ENCODE peak calls at places on chromosomes 2 and 18, in eight cellular contexts. F is pancreas, V is thyroid gland, B is tibial nerve, I is adrenal gland, Q is fibroblast of lung, O is cardiac muscle cell, G is Peyer's patch. A is an unnamed sample. For H3K4me1, the result is how much of the 10 kb centered on the place peaks cover.

GRCh38 chr18:7566587-7567486 is at the start of gene PTPRM:
- DNase-seq in I (peak), Q (peak), O (peak), B (peak), V (peak), G (peak), F (peak), A (no peak)

GRCh38 chr18:56984731-56985130 is 162.2 kb upstream of the BOD1L2 start:
- DNase-seq in I (no peak), O (no peak), G (no peak), F (no peak), V (no peak), Q (no peak), B (no peak), A (no peak)

GRCh38 chr2:181985632-181986205 is at the start of gene PPP1R1C:
- DNase-seq in B (no peak), I (no peak), F (no peak), V (no peak), Q (no peak), O (no peak), G (no peak), A (no peak)

GRCh38 chr18:76752400-76752799 is 70.0 kb upstream of the ZNF236 start:
- DNase-seq in G (no peak), I (no peak), O (no peak), Q (no peak), B (no peak), F (no peak), V (no peak), A (no peak)

GRCh38 chr2:239625913-239626734 is 225.3 kb upstream of the HDAC4 start:
- DNase-seq in G (no peak), B (no peak), F (no peak), V (no peak), O (no peak), I (no peak), Q (no peak), A (no peak)

GRCh38 chr2:8376603-8377423 is 305.0 kb upstream of the ID2 start:
- DNase-seq in F (no peak), O (no peak), V (no peak), I (no peak), G (no peak), Q (peak), B (no peak), A (no peak)

GRCh38 chr2:8148260-8148880 is 533.5 kb upstream of the ID2 start:
- DNase-seq in G (peak), O (no peak), B (no peak), Q (peak), I (no peak), V (no peak), F (no peak), A (no peak)

GRCh38 chr2:190468814-190469569 is 60.8 kb downstream of the MFSD6 start:
- DNase-seq in O (peak), B (peak), F (no peak), G (peak), V (peak), Q (peak), I (peak), A (no peak)

GRCh38 chr2:177551989-177552413 is 159.4 kb downstream of the AGPS start:
- DNase-seq in G (peak), Q (peak), F (peak), B (peak), O (peak), I (no peak), V (peak), A (peak)

GRCh38 chr18:398866-399637 is 101.4 kb downstream of the COLEC12 start:
- DNase-seq in F (no peak), G (no peak), V (no peak), I (no peak), B (no peak), O (no peak), Q (no peak), A (no peak)

GRCh38 chr2:23480991-23481797 is 96.2 kb downstream of the KLHL29 start:
- DNase-seq in F (no peak), G (no peak), O (no peak), V (no peak), Q (peak), I (no peak), B (no peak), A (no peak)

GRCh38 chr2:24409700-24410556 is 49.6 kb upstream of the ITSN2 start:
- DNase-seq in F (no peak), Q (peak), O (peak), V (peak), B (peak), G (peak), I (peak), A (peak)

GRCh38 chr2:120955427-120955826 is 219.8 kb downstream of the GLI2 start:
- DNase-seq in V (no peak), B (no peak), O (no peak), G (no peak), F (no peak), Q (peak), I (no peak), A (no peak)

GRCh38 chr18:56333846-56334245 is 304.5 kb downstream of the TXNL1 start:
- DNase-seq in V (no peak), B (no peak), I (no peak), O (no peak), G (no peak), F (no peak), Q (no peak), A (no peak)

GRCh38 chr18:7946724-7947377 is 379.7 kb downstream of the PTPRM start:
- DNase-seq in Q (peak), B (no peak), F (no peak), V (peak), G (peak), O (peak), I (peak), A (no peak)

GRCh38 chr2:47310801-47311560 is 92.0 kb upstream of the MSH2 start:
- DNase-seq in Q (no peak), I (no peak), G (peak), O (no peak), V (peak), B (no peak), F (peak), A (no peak)

GRCh38 chr2:233022561-233022960 is 9.5 kb upstream of the NGEF start:
- DNase-seq in I (no peak), F (no peak), Q (no peak), G (no peak), O (no peak), B (no peak), V (no peak), A (no peak)

GRCh38 chr2:46886268-46887027 is 29.2 kb downstream of the MCFD2 start:
- DNase-seq in I (no peak), Q (no peak), O (no peak), B (no peak), F (no peak), V (no peak), G (peak), A (no peak)

GRCh38 chr2:68565273-68565672 is 78.1 kb upstream of the PROKR1 start:
- DNase-seq in O (no peak), B (no peak), G (no peak), V (no peak), Q (no peak), I (no peak), F (no peak), A (no peak)

GRCh38 chr2:150997702-150998480 is 263.8 kb downstream of the RBM43 start:
- DNase-seq in V (no peak), Q (no peak), F (no peak), B (no peak), O (no peak), I (no peak), G (no peak), A (no peak)

GRCh38 chr2:102385522-102385921 is 29.9 kb downstream of the IL18R1 start:
- DNase-seq in B (no peak), O (no peak), Q (no peak), V (peak), F (no peak), G (no peak), I (no peak), A (no peak)

GRCh38 chr2:71926860-71927756 is 220.6 kb downstream of the CYP26B1 start:
- DNase-seq in G (no peak), O (no peak), I (no peak), F (no peak), B (no peak), V (peak), Q (no peak), A (no peak)

GRCh38 chr2:129720761-129721160 is 258.7 kb upstream of the RAB6C start:
- DNase-seq in G (no peak), Q (no peak), B (no peak), V (no peak), F (no peak), O (no peak), I (no peak), A (no peak)

GRCh38 chr18:3554811-3555427 is 104.9 kb downstream of the TGIF1 start:
- DNase-seq in I (no peak), F (no peak), G (no peak), Q (no peak), B (no peak), O (no peak), V (no peak), A (no peak)

GRCh38 chr2:43075054-43075593 is 151.3 kb downstream of the ZFP36L2 start:
- DNase-seq in G (peak), B (peak), V (peak), F (peak), O (no peak), Q (peak), I (peak), A (no peak)

GRCh38 chr2:16103614-16104344 is 163.4 kb downstream of the MYCN start:
- DNase-seq in G (no peak), V (no peak), Q (no peak), B (no peak), F (no peak), O (no peak), I (no peak), A (no peak)

GRCh38 chr2:177597759-177598158 is 205.2 kb downstream of the AGPS start:
- DNase-seq in G (no peak), F (no peak), B (no peak), O (no peak), V (no peak), Q (no peak), I (no peak), A (no peak)

GRCh38 chr2:72116081-72116533 is 31.6 kb downstream of the CYP26B1 start:
- DNase-seq in O (no peak), V (no peak), G (no peak), B (no peak), I (no peak), Q (no peak), F (no peak), A (no peak)

GRCh38 chr2:149601141-149601796 is 13.7 kb upstream of the MMADHC start:
- DNase-seq in I (no peak), Q (peak), F (no peak), B (no peak), O (no peak), V (no peak), G (no peak), A (no peak)

GRCh38 chr2:85796549-85797262 is 42.9 kb downstream of the ATOH8 start:
- DNase-seq in V (no peak), F (peak), I (no peak), B (no peak), O (no peak), G (peak), Q (no peak), A (no peak)

GRCh38 chr2:139492301-139492700 is 712.1 kb upstream of the NXPH2 start:
- DNase-seq in O (no peak), G (no peak), V (no peak), F (no peak), I (no peak), B (no peak), Q (no peak), A (no peak)

GRCh38 chr2:165863816-165864221 is 69.8 kb upstream of the GALNT3 start:
- DNase-seq in I (no peak), B (no peak), O (no peak), V (no peak), G (no peak), F (no peak), Q (no peak), A (no peak)

GRCh38 chr2:18792226-18792629 is 202.9 kb upstream of the NT5C1B start:
- DNase-seq in O (no peak), G (no peak), I (no peak), Q (peak), F (no peak), V (no peak), B (no peak), A (no peak)

GRCh38 chr2:136235451-136236418 is 117.8 kb upstream of the CXCR4 start:
- DNase-seq in B (no peak), Q (peak), O (no peak), I (peak), G (no peak), F (no peak), V (no peak), A (no peak)

GRCh38 chr18:8980496-8981402 is 121.8 kb upstream of the NDUFV2 start:
- DNase-seq in O (no peak), V (no peak), G (no peak), F (no peak), B (no peak), I (no peak), Q (no peak), A (no peak)

GRCh38 chr18:58242435-58242834 is 198.4 kb downstream of the NEDD4L start:
- DNase-seq in B (no peak), F (no peak), O (no peak), I (no peak), Q (no peak), G (no peak), V (no peak), A (no peak)

GRCh38 chr2:241560883-241561474 is 2.4 kb downstream of the BOK start:
- DNase-seq in Q (peak), F (no peak), I (no peak), G (no peak), V (no peak), O (no peak), B (no peak), A (no peak)

GRCh38 chr2:241563031-241563507 is 4.5 kb downstream of the BOK start:
- DNase-seq in G (no peak), Q (no peak), F (no peak), V (no peak), B (no peak), I (no peak), O (no peak), A (no peak)

GRCh38 chr2:241560181-241560882 is 1.8 kb downstream of the BOK start:
- DNase-seq in F (no peak), B (no peak), V (no peak), Q (no peak), G (no peak), O (no peak), I (no peak), A (no peak)

GRCh38 chr2:241562269-241562891 is 3.8 kb downstream of the BOK start:
- DNase-seq in B (no peak), O (no peak), Q (no peak), I (no peak), F (no peak), G (no peak), V (no peak), A (no peak)

DNA sequence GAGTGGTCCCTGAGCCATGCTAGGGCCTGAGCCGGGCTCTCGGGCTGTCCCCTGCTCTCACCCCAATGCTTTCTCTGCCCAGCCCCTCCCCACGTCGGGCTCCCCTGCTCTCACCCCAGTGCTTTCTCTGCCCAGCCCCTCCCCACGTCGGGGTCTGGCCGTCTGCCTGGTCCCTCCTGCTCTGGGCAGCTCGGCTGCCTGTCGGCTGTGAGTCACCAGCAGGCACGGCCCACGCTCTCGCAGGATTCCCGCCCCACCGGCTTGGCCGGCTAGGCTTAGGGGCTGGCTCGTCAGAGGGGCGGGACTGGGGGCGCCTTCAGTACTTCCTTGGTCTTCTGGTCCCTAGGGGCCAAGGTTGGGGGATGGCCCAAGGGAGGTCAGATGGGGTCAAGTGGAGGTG is 3.3 kb downstream of the BOK start:
- DNase-seq in I (peak), F (peak), O (no peak), G (no peak), V (peak), Q (peak), B (peak), A (no peak)
- H3K4me1 ChIP-seq in I (under half), F (under half), O (under half), G (under half), V (under half), Q (under half), B (under half), A (under half)

GRCh38 chr2:237602409-237602808 is 11.9 kb upstream of the RAB17 start:
- DNase-seq in B (no peak), G (no peak), F (no peak), Q (no peak), V (no peak), I (no peak), O (no peak), A (no peak)

GRCh38 chr2:237603718-237604362 is 13.3 kb upstream of the RAB17 start:
- DNase-seq in I (peak), O (no peak), B (peak), F (no peak), V (peak), Q (peak), G (peak), A (peak)

GRCh38 chr2:237604391-237604790 is 13.9 kb upstream of the RAB17 start:
- DNase-seq in B (no peak), V (no peak), F (no peak), O (no peak), I (no peak), G (no peak), Q (no peak), A (no peak)

GRCh38 chr2:237603049-237603717 is 12.6 kb upstream of the RAB17 start:
- DNase-seq in Q (no peak), I (no peak), G (no peak), F (no peak), V (no peak), B (no peak), O (no peak), A (no peak)

GRCh38 chr2:237604960-237605359 is 14.4 kb upstream of the RAB17 start:
- DNase-seq in O (no peak), B (no peak), G (no peak), F (no peak), I (no peak), V (no peak), Q (peak), A (no peak)
- TF ChIP-seq CTCF in O (peak), B (no peak), G (no peak), F (no peak), I (no peak), V (no peak), Q (peak), A (no peak)

GRCh38 chr2:218960196-218961165 is 1.0 kb downstream of the CDK5R2 start:
- DNase-seq in O (no peak), F (no peak), V (no peak), B (no peak), Q (no peak), G (no peak), I (no peak), A (no peak)

GRCh38 chr2:218963597-218963996 is 4.1 kb downstream of the CDK5R2 start:
- DNase-seq in I (no peak), F (no peak), O (no peak), B (no peak), G (no peak), V (no peak), Q (peak), A (no peak)

GRCh38 chr2:218961229-218961628 is 1.8 kb downstream of the CDK5R2 start:
- DNase-seq in V (no peak), I (no peak), B (no peak), F (no peak), G (no peak), Q (no peak), O (no peak), A (no peak)

GRCh38 chr2:218962859-218963492 is 3.5 kb downstream of the CDK5R2 start:
- DNase-seq in Q (peak), F (peak), I (peak), B (peak), G (peak), V (peak), O (peak), A (peak)

GRCh38 chr2:218961651-218962570 is 2.4 kb downstream of the CDK5R2 start:
- DNase-seq in F (no peak), B (no peak), G (no peak), Q (no peak), O (peak), V (no peak), I (peak), A (no peak)
- H3K4me1 ChIP-seq in F (under half), B (under half), G (under half), Q (under half), O (under half), V (under half), I (under half), A (under half)

GRCh38 chr18:64409511-64409910 is 260.6 kb upstream of the LINC00305 start:
- DNase-seq in I (no peak), F (no peak), G (no peak), Q (no peak), V (no peak), B (no peak), O (peak), A (no peak)
- TF ChIP-seq CTCF in I (no peak), F (no peak), G (peak), Q (no peak), V (no peak), B (no peak), O (no peak), A (no peak)

DNA sequence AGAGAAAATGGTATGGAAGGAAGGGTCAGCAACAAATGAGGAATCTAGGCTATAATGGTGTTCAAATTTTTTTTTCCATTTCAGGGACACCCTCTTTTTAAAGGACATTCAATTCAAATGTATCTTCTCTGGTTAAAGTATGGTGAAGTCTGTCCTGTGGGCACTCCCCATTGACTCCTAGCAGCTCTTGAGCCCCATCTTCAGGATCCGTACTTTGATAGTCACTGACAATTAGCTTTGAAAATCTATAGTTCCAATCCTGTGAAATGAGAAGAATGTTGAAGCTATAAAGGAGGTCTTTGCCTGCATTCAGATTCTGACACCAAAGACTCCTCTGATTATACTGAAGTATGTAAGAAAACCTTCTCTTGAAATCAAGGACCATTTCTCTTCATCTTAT is 43.3 kb downstream of the KCNH7 start:
- DNase-seq in O (no peak), F (no peak), Q (no peak), V (no peak), I (no peak), B (no peak), G (no peak), A (no peak)
- H3K4me1 ChIP-seq in O (under half), F (under half), Q (under half), V (under half), I (under half), B (under half), G (under half), A (under half)